ENCODE peak calls at places on chromosomes 4 and X, in seven cellular contexts. One of them, this sample, is unnamed.

GRCh38 chr4:165947019-165947418 is 74.0 kb downstream of the TLL1 start:
- DNase-seq in naive thymus-derived CD8-positive, alpha-beta T cell: no peak
- DNase-seq in foreskin fibroblast: no peak
- DNase-seq in kidney tubule cell: no peak
- DNase-seq in NCI-H2081: no peak
- DNase-seq in activated naive CD8-positive, alpha-beta T cell treated with anti-CD3 and anti-CD28 coated beads for 36 hours: no peak
- DNase-seq in stimulated activated CD8-positive, alpha-beta memory T cell treated with anti-CD3 and anti-CD28 coated beads, Interleukin-12 subunit alpha, Interleukin-12 subunit beta, amount 100 ng/mL, for 4 hours: no peak
- DNase-seq in this sample: no peak

GRCh38 chrX:72046447-72046846 is 85.3 kb downstream of the RTL5 start:
- DNase-seq in naive thymus-derived CD8-positive, alpha-beta T cell: no peak
- DNase-seq in foreskin fibroblast: no peak
- DNase-seq in kidney tubule cell: no peak
- DNase-seq in NCI-H2081: no peak
- DNase-seq in activated naive CD8-positive, alpha-beta T cell treated with anti-CD3 and anti-CD28 coated beads for 36 hours: no peak
- DNase-seq in stimulated activated CD8-positive, alpha-beta memory T cell treated with anti-CD3 and anti-CD28 coated beads, Interleukin-12 subunit alpha, Interleukin-12 subunit beta, amount 100 ng/mL, for 4 hours: no peak
- DNase-seq in this sample: no peak

GRCh38 chr4:178602833-178603232 is 1160.6 kb upstream of the AGA start:
- DNase-seq in naive thymus-derived CD8-positive, alpha-beta T cell: no peak
- DNase-seq in foreskin fibroblast: no peak
- DNase-seq in kidney tubule cell: no peak
- DNase-seq in NCI-H2081: no peak
- DNase-seq in activated naive CD8-positive, alpha-beta T cell treated with anti-CD3 and anti-CD28 coated beads for 36 hours: no peak
- DNase-seq in stimulated activated CD8-positive, alpha-beta memory T cell treated with anti-CD3 and anti-CD28 coated beads, Interleukin-12 subunit alpha, Interleukin-12 subunit beta, amount 100 ng/mL, for 4 hours: no peak
- DNase-seq in this sample: no peak

GRCh38 chrX:65644621-65645287 is 22.7 kb upstream of the MSN start:
- DNase-seq in naive thymus-derived CD8-positive, alpha-beta T cell: no peak
- DNase-seq in foreskin fibroblast: peak; percentile 76
- DNase-seq in kidney tubule cell: peak; percentile 76
- DNase-seq in NCI-H2081: no peak
- DNase-seq in activated naive CD8-positive, alpha-beta T cell treated with anti-CD3 and anti-CD28 coated beads for 36 hours: no peak
- DNase-seq in stimulated activated CD8-positive, alpha-beta memory T cell treated with anti-CD3 and anti-CD28 coated beads, Interleukin-12 subunit alpha, Interleukin-12 subunit beta, amount 100 ng/mL, for 4 hours: no peak
- DNase-seq in this sample: peak; percentile 41

GRCh38 chr4:178823673-178824072 is 1381.4 kb upstream of the AGA start:
- DNase-seq in naive thymus-derived CD8-positive, alpha-beta T cell: no peak
- DNase-seq in foreskin fibroblast: no peak
- DNase-seq in kidney tubule cell: peak; percentile 4
- DNase-seq in NCI-H2081: no peak
- DNase-seq in activated naive CD8-positive, alpha-beta T cell treated with anti-CD3 and anti-CD28 coated beads for 36 hours: no peak
- DNase-seq in stimulated activated CD8-positive, alpha-beta memory T cell treated with anti-CD3 and anti-CD28 coated beads, Interleukin-12 subunit alpha, Interleukin-12 subunit beta, amount 100 ng/mL, for 4 hours: no peak
- DNase-seq in this sample: no peak

GRCh38 chr4:29423836-29424721 is 1296.1 kb upstream of the PCDH7 start:
- DNase-seq in naive thymus-derived CD8-positive, alpha-beta T cell: no peak
- DNase-seq in foreskin fibroblast: peak; percentile 23
- DNase-seq in kidney tubule cell: peak; percentile 67
- DNase-seq in NCI-H2081: no peak
- DNase-seq in activated naive CD8-positive, alpha-beta T cell treated with anti-CD3 and anti-CD28 coated beads for 36 hours: no peak
- DNase-seq in stimulated activated CD8-positive, alpha-beta memory T cell treated with anti-CD3 and anti-CD28 coated beads, Interleukin-12 subunit alpha, Interleukin-12 subunit beta, amount 100 ng/mL, for 4 hours: no peak
- DNase-seq in this sample: peak; percentile 7

GRCh38 chr4:147078362-147078761 is 132.7 kb upstream of the TTC29 start:
- DNase-seq in naive thymus-derived CD8-positive, alpha-beta T cell: no peak
- DNase-seq in foreskin fibroblast: peak; percentile 14
- DNase-seq in kidney tubule cell: no peak
- DNase-seq in NCI-H2081: no peak
- DNase-seq in activated naive CD8-positive, alpha-beta T cell treated with anti-CD3 and anti-CD28 coated beads for 36 hours: no peak
- DNase-seq in stimulated activated CD8-positive, alpha-beta memory T cell treated with anti-CD3 and anti-CD28 coated beads, Interleukin-12 subunit alpha, Interleukin-12 subunit beta, amount 100 ng/mL, for 4 hours: no peak
- DNase-seq in this sample: no peak

GRCh38 chr4:15774020-15774420 is 4.1 kb upstream of the CD38 start:
- DNase-seq in naive thymus-derived CD8-positive, alpha-beta T cell: no peak
- DNase-seq in foreskin fibroblast: no peak
- DNase-seq in kidney tubule cell: no peak
- DNase-seq in NCI-H2081: no peak
- DNase-seq in activated naive CD8-positive, alpha-beta T cell treated with anti-CD3 and anti-CD28 coated beads for 36 hours: no peak
- DNase-seq in stimulated activated CD8-positive, alpha-beta memory T cell treated with anti-CD3 and anti-CD28 coated beads, Interleukin-12 subunit alpha, Interleukin-12 subunit beta, amount 100 ng/mL, for 4 hours: no peak
- DNase-seq in this sample: no peak

GRCh38 chr4:102780476-102781144 is 19.8 kb upstream of the MANBA start:
- DNase-seq in naive thymus-derived CD8-positive, alpha-beta T cell: no peak
- DNase-seq in foreskin fibroblast: peak; percentile 52
- DNase-seq in kidney tubule cell: peak; percentile 94
- DNase-seq in NCI-H2081: no peak
- DNase-seq in activated naive CD8-positive, alpha-beta T cell treated with anti-CD3 and anti-CD28 coated beads for 36 hours: no peak
- DNase-seq in stimulated activated CD8-positive, alpha-beta memory T cell treated with anti-CD3 and anti-CD28 coated beads, Interleukin-12 subunit alpha, Interleukin-12 subunit beta, amount 100 ng/mL, for 4 hours: no peak
- DNase-seq in this sample: no peak